ENCODE peak calls at places on chromosome 13, in four cellular contexts. S, T, Q and M are unnamed samples. For H3K27me3, the result is how much of the 10 kb centered on the place peaks cover.

GRCh38 chr13:81874681-81875661 is 1534.0 kb upstream of the SPRY2 start:
- DNase-seq in S (no peak), T (no peak), Q (no peak), M (no peak)

GRCh38 chr13:111972261-111972780 is 94.6 kb upstream of the SOX1 start:
- DNase-seq in S (no peak), T (no peak), Q (no peak), M (no peak)

GRCh38 chr13:79678100-79678499 is 197.1 kb downstream of the NDFIP2 start:
- DNase-seq in S (peak), T (no peak), Q (no peak), M (no peak)

GRCh38 chr13:27406178-27406939 is 18.1 kb upstream of the GTF3A start:
- DNase-seq in S (peak), T (peak), Q (no peak), M (no peak)

GRCh38 chr13:110553417-110553816 is 8.1 kb downstream of the RAB20 start:
- DNase-seq in S (no peak), T (no peak), Q (no peak), M (no peak)

GRCh38 chr13:31920301-31920818 is 111.2 kb upstream of the FRY start:
- DNase-seq in S (no peak), T (no peak), Q (no peak), M (no peak)

GRCh38 chr13:76830805-76831204 is 55.4 kb downstream of the KCTD12 start:
- DNase-seq in S (no peak), T (no peak), Q (no peak), M (no peak)

GRCh38 chr13:30053904-30054303 is 203.5 kb upstream of the UBL3 start:
- DNase-seq in S (no peak), T (no peak), Q (no peak), M (no peak)

GRCh38 chr13:113489549-113490495 is 689 bp downstream of the DCUN1D2 start:
- DNase-seq in S (peak), T (peak), Q (no peak), M (peak)

GRCh38 chr13:109698779-109699178 is 87.6 kb downstream of the IRS2 start:
- DNase-seq in S (peak), T (no peak), Q (no peak), M (no peak)

GRCh38 chr13:49436890-49437289 is 7.0 kb downstream of the CAB39L start:
- DNase-seq in S (peak), T (no peak), Q (peak), M (peak)

GRCh38 chr13:49635599-49636433 is 7.5 kb downstream of the ARL11 start:
- DNase-seq in S (peak), T (peak), Q (no peak), M (no peak)

GRCh38 chr13:71613347-71613746 is 253.7 kb downstream of the DACH1 start:
- DNase-seq in S (no peak), T (no peak), Q (no peak), M (no peak)

GRCh38 chr13:106858910-106859309 is 291.0 kb upstream of the ARGLU1 start:
- DNase-seq in S (no peak), T (no peak), Q (no peak), M (no peak)

GRCh38 chr13:29994911-29995601 is 144.6 kb upstream of the UBL3 start:
- DNase-seq in S (no peak), T (no peak), Q (no peak), M (no peak)

GRCh38 chr13:32903720-32904119 is 112.5 kb upstream of the KL start:
- DNase-seq in S (no peak), T (no peak), Q (no peak), M (no peak)

GRCh38 chr13:31200636-31200970 is 828 bp downstream of the B3GLCT start:
- DNase-seq in S (no peak), T (no peak), Q (peak), M (peak)

GRCh38 chr13:79481685-79482052 is 714 bp downstream of the NDFIP2 start:
- DNase-seq in S (no peak), T (no peak), Q (no peak), M (no peak)

GRCh38 chr13:38944219-38944618 is 46.4 kb downstream of the STOML3 start:
- DNase-seq in S (no peak), T (no peak), Q (no peak), M (no peak)

GRCh38 chr13:109165417-109165904 is 536.0 kb downstream of the MYO16 start:
- DNase-seq in S (no peak), T (no peak), Q (no peak), M (no peak)

GRCh38 chr13:47903836-47904235 is 97.2 kb downstream of the SUCLA2 start:
- DNase-seq in S (peak), T (no peak), Q (no peak), M (no peak)

GRCh38 chr13:112955956-112956355 is 13.1 kb upstream of the MCF2L start:
- DNase-seq in S (no peak), T (no peak), Q (no peak), M (no peak)

GRCh38 chr13:30088312-30088855 is 219.0 kb downstream of the KATNAL1 start:
- DNase-seq in S (peak), T (no peak), Q (no peak), M (no peak)

GRCh38 chr13:74825170-74825948 is 656.6 kb downstream of the TBC1D4 start:
- DNase-seq in S (peak), T (no peak), Q (no peak), M (no peak)

GRCh38 chr13:28355822-28356371 is 139.0 kb downstream of the FLT1 start:
- DNase-seq in S (peak), T (no peak), Q (no peak), M (no peak)

GRCh38 chr13:76222511-76222910 is 586.4 kb downstream of the LMO7 start:
- DNase-seq in S (peak), T (no peak), Q (no peak), M (no peak)

GRCh38 chr13:70087247-70087646 is 20.4 kb upstream of the ATXN8OS start:
- DNase-seq in S (no peak), T (no peak), Q (no peak), M (no peak)

GRCh38 chr13:39468306-39468705 is 134.7 kb downstream of the LHFPL6 start:
- DNase-seq in S (no peak), T (no peak), Q (no peak), M (no peak)

DNA sequence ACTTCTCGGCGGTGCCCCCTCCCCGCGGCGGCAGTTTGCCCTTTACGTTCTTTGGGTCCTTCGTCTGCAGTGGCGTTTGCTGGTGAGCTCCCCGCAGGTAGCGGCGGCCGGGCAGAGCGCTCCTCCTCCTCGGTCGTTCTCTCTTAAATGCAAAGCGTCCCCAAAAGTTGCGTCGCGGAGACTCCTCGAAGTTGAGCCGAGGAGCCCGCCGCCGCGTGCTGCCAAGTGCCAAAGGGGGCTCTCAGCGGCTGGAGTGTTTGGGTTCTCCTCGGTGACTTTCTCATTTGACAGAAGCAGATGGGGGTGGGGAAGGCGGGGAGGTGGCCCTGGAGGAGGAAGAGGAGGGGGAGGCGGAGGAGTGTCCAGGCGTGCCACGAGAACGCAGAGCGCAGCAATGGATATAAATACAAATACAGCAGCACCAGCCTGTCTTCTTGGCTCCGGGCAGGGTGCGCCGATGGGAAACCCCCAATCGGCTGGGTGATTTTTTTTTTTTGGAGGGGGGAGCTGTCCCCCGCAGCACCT is at the start of gene SOX21:
- DNase-seq in S (no peak), T (no peak), Q (no peak), M (no peak)
- H3K27me3 ChIP-seq in S (half or more), T (under half), Q (half or more), M (half or more)

GRCh38 chr13:41562083-41562482 is 104.7 kb downstream of the RGCC start:
- DNase-seq in S (peak), T (no peak), Q (peak), M (no peak)
- H3K27ac ChIP-seq in S (no peak), T (no peak), Q (peak), M (peak)

GRCh38 chr13:93672996-93673395 is 446.4 kb downstream of the GPC6 start:
- DNase-seq in S (no peak), T (no peak), Q (no peak), M (no peak)

GRCh38 chr13:93673885-93674284 is 447.3 kb downstream of the GPC6 start:
- DNase-seq in S (no peak), T (no peak), Q (no peak), M (no peak)

GRCh38 chr13:93674337-93674755 is 447.7 kb downstream of the GPC6 start:
- DNase-seq in S (no peak), T (no peak), Q (no peak), M (no peak)

GRCh38 chr13:93670858-93671257 is 444.3 kb downstream of the GPC6 start:
- DNase-seq in S (no peak), T (no peak), Q (no peak), M (no peak)
- H3K27me3 ChIP-seq in S (under half), T (under half), Q (under half), M (under half)

DNA sequence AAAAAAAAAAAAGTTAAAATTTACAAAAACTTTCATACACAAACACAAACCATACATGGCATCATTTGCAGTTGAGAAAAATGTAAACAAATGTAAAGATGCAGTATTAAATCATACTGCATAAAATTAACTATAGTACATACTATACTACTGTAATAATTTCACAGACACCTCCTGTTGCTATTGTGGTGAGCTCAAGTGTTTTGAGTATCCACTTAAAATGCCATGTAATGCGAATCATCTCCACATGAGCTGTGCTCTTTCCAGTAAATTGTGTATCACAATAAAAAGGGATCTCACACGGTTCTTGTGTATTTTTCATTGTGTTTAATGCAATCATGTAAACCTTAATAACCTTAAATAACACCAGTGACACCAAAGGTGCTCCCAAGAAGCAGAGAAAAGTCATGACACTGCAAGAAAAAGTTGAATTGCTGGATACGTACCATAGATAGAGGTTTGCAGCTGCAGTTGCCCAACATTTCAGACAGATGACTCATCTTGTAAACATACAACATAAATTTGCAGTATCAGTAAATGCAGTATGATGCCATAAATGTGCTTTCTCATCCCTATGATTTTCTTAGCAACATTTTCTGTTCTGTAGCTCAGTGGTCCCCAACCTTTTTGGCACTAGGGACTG is 166.6 kb downstream of the RAP2A start:
- DNase-seq in S (peak), T (no peak), Q (no peak), M (no peak)
- H3K27ac ChIP-seq in S (no peak), T (no peak), Q (no peak), M (no peak)

GRCh38 chr13:105311094-105311493 is 1224.4 kb downstream of the EFNB2 start:
- DNase-seq in S (no peak), T (no peak), Q (no peak), M (no peak)
- H3K27me3 ChIP-seq in S (under half), T (under half), Q (under half), M (under half)

DNA sequence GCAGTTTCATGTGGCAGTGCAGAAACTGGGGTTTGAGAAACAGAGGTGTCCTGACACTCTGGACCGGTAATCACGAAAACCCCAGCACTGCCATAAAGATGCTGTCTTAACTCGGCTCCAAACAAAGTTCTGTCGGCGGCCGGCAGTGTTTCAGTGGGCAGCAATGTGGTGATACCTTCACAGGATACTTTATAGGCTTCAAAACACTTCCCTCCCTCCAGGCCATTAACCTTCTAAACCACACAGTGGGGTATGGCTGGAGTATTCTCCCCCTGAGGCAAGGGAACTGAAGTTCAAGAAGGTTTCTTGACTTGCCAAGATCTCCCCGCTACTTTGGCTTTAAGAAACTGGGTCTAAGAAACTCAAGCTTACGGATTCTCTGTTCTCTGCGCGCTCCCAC is 1.1 kb downstream of the RUBCNL start:
- DNase-seq in S (no peak), T (no peak), Q (no peak), M (no peak)
- H3K27ac ChIP-seq in S (no peak), T (no peak), Q (no peak), M (no peak)

GRCh38 chr13:103031332-103031873 is 34.8 kb downstream of the SLC10A2 start:
- DNase-seq in S (no peak), T (no peak), Q (no peak), M (no peak)
- H3K27me3 ChIP-seq in S (under half), T (under half), Q (under half), M (under half)

GRCh38 chr13:98018293-98018692 is 64.8 kb downstream of the IPO5 start:
- DNase-seq in S (no peak), T (no peak), Q (no peak), M (no peak)

GRCh38 chr13:98019186-98019585 is 65.7 kb downstream of the IPO5 start:
- DNase-seq in S (no peak), T (no peak), Q (no peak), M (no peak)

GRCh38 chr13:98020271-98020670 is 66.8 kb downstream of the IPO5 start:
- DNase-seq in S (peak), T (no peak), Q (no peak), M (no peak)

GRCh38 chr13:98025480-98026025 is 72.1 kb downstream of the IPO5 start:
- DNase-seq in S (peak), T (no peak), Q (no peak), M (no peak)

GRCh38 chr13:98022210-98022609 is 68.7 kb downstream of the IPO5 start:
- DNase-seq in S (peak), T (no peak), Q (no peak), M (no peak)
- H3K27ac ChIP-seq in S (no peak), T (no peak), Q (peak), M (no peak)

GRCh38 chr13:99909097-99909835 is 62.3 kb downstream of the ZIC5 start:
- DNase-seq in S (no peak), T (no peak), Q (no peak), M (no peak)

GRCh38 chr13:99907038-99907437 is 64.5 kb downstream of the ZIC5 start:
- DNase-seq in S (no peak), T (no peak), Q (no peak), M (no peak)

GRCh38 chr13:99908129-99908805 is 63.3 kb downstream of the ZIC5 start:
- DNase-seq in S (no peak), T (no peak), Q (no peak), M (no peak)

GRCh38 chr13:99905814-99906213 is 65.8 kb downstream of the ZIC5 start:
- DNase-seq in S (no peak), T (no peak), Q (no peak), M (no peak)

DNA sequence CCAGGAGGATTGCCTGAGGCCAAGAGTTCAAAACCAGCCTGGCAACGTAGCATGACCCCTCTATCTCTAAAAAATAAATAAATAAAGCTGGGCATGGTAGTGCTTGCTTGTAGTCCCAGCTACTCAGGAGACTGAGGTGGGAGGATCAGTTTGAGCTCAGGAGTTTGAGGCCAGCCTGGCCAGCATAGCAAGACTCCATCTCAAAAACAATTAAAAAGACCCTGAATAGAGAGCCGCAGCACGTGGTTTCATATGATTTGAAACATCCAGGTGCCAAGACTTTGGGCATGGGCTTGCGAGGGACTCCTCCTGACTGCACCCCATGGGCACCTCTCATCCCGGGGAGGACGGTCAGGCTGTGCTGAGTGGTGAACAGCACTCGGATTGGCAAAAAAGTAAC is 63.9 kb downstream of the ZIC5 start:
- DNase-seq in S (no peak), T (no peak), Q (no peak), M (no peak)
- H3K27me3 ChIP-seq in S (under half), T (under half), Q (half or more), M (half or more)

GRCh38 chr13:102680133-102680717 is 14.6 kb downstream of the METTL21C start:
- DNase-seq in S (no peak), T (no peak), Q (no peak), M (no peak)
- H3K27ac ChIP-seq in S (no peak), T (no peak), Q (no peak), M (peak)